ENCODE peak calls at places on chromosome 9, in nine cellular contexts. One of them, this sample, is unnamed.

GRCh38 chr9:110591526-110591925 is 12.0 kb upstream of the SVEP1 start:
- DNase-seq in AG09319: no peak
- DNase-seq in dorsolateral prefrontal cortex: no peak
- DNase-seq in substantia nigra: no peak
- DNase-seq in brain microvascular endothelial cell: no peak
- DNase-seq in stimulated activated CD8-positive, alpha-beta memory T cell treated with anti-CD3 and anti-CD28 coated beads, Interleukin-7, amount 100 ng/mL, for 24 hours: no peak
- DNase-seq in skeletal muscle cell: no peak
- DNase-seq in aorta: no peak
- DNase-seq in stimulated activated CD4-positive, alpha-beta T cell treated with anti-CD3 and anti-CD28 coated beads, Interleukin-4, amount 100 ng/mL, for 4 hours: no peak
- DNase-seq in this sample: no peak

GRCh38 chr9:13113201-13113600 is 166.3 kb downstream of the MPDZ start:
- DNase-seq in stimulated activated CD4-positive, alpha-beta T cell treated with anti-CD3 and anti-CD28 coated beads, Interleukin-4, amount 100 ng/mL, for 4 hours: no peak
- DNase-seq in dorsolateral prefrontal cortex: no peak
- DNase-seq in aorta: no peak
- DNase-seq in skeletal muscle cell: no peak
- DNase-seq in substantia nigra: no peak
- DNase-seq in stimulated activated CD8-positive, alpha-beta memory T cell treated with anti-CD3 and anti-CD28 coated beads, Interleukin-7, amount 100 ng/mL, for 24 hours: no peak
- DNase-seq in AG09319: peak; percentile 24
- DNase-seq in brain microvascular endothelial cell: peak; percentile 8
- DNase-seq in this sample: no peak

GRCh38 chr9:135702002-135702721 is at the start of gene KCNT1:
- DNase-seq in stimulated activated CD4-positive, alpha-beta T cell treated with anti-CD3 and anti-CD28 coated beads, Interleukin-4, amount 100 ng/mL, for 4 hours: peak; percentile 31
- DNase-seq in aorta: no peak
- DNase-seq in skeletal muscle cell: no peak
- DNase-seq in dorsolateral prefrontal cortex: peak; percentile 82
- DNase-seq in AG09319: peak; percentile 2
- DNase-seq in substantia nigra: no peak
- DNase-seq in stimulated activated CD8-positive, alpha-beta memory T cell treated with anti-CD3 and anti-CD28 coated beads, Interleukin-7, amount 100 ng/mL, for 24 hours: peak; percentile 47
- DNase-seq in brain microvascular endothelial cell: peak; percentile 10
- DNase-seq in this sample: no peak

GRCh38 chr9:122366074-122366672 is 4.7 kb upstream of the PTGS1 start:
- DNase-seq in substantia nigra: no peak
- DNase-seq in skeletal muscle cell: no peak
- DNase-seq in brain microvascular endothelial cell: no peak
- DNase-seq in stimulated activated CD4-positive, alpha-beta T cell treated with anti-CD3 and anti-CD28 coated beads, Interleukin-4, amount 100 ng/mL, for 4 hours: no peak
- DNase-seq in aorta: no peak
- DNase-seq in AG09319: no peak
- DNase-seq in stimulated activated CD8-positive, alpha-beta memory T cell treated with anti-CD3 and anti-CD28 coated beads, Interleukin-7, amount 100 ng/mL, for 24 hours: no peak
- DNase-seq in dorsolateral prefrontal cortex: no peak
- DNase-seq in this sample: no peak

GRCh38 chr9:126945682-126946081 is 31.1 kb downstream of the RALGPS1 start:
- DNase-seq in stimulated activated CD8-positive, alpha-beta memory T cell treated with anti-CD3 and anti-CD28 coated beads, Interleukin-7, amount 100 ng/mL, for 24 hours: no peak
- DNase-seq in stimulated activated CD4-positive, alpha-beta T cell treated with anti-CD3 and anti-CD28 coated beads, Interleukin-4, amount 100 ng/mL, for 4 hours: no peak
- DNase-seq in brain microvascular endothelial cell: no peak
- DNase-seq in skeletal muscle cell: no peak
- DNase-seq in AG09319: no peak
- DNase-seq in aorta: no peak
- DNase-seq in dorsolateral prefrontal cortex: no peak
- DNase-seq in substantia nigra: no peak
- DNase-seq in this sample: no peak

GRCh38 chr9:124108216-124108615 is 96.6 kb downstream of the LHX2 start:
- DNase-seq in skeletal muscle cell: no peak
- DNase-seq in aorta: no peak
- DNase-seq in substantia nigra: no peak
- DNase-seq in stimulated activated CD8-positive, alpha-beta memory T cell treated with anti-CD3 and anti-CD28 coated beads, Interleukin-7, amount 100 ng/mL, for 24 hours: no peak
- DNase-seq in AG09319: no peak
- DNase-seq in brain microvascular endothelial cell: no peak
- DNase-seq in stimulated activated CD4-positive, alpha-beta T cell treated with anti-CD3 and anti-CD28 coated beads, Interleukin-4, amount 100 ng/mL, for 4 hours: no peak
- DNase-seq in dorsolateral prefrontal cortex: no peak
- DNase-seq in this sample: no peak

GRCh38 chr9:34653131-34653530 is 1.1 kb downstream of the IL11RA start:
- DNase-seq in brain microvascular endothelial cell: peak; percentile 37
- DNase-seq in AG09319: no peak
- DNase-seq in aorta: peak; percentile 68
- DNase-seq in substantia nigra: no peak
- DNase-seq in skeletal muscle cell: peak; percentile 22
- DNase-seq in stimulated activated CD8-positive, alpha-beta memory T cell treated with anti-CD3 and anti-CD28 coated beads, Interleukin-7, amount 100 ng/mL, for 24 hours: no peak
- DNase-seq in stimulated activated CD4-positive, alpha-beta T cell treated with anti-CD3 and anti-CD28 coated beads, Interleukin-4, amount 100 ng/mL, for 4 hours: no peak
- DNase-seq in dorsolateral prefrontal cortex: no peak
- DNase-seq in this sample: no peak

GRCh38 chr9:6567140-6567591 is 78.4 kb downstream of the GLDC start:
- DNase-seq in stimulated activated CD8-positive, alpha-beta memory T cell treated with anti-CD3 and anti-CD28 coated beads, Interleukin-7, amount 100 ng/mL, for 24 hours: no peak
- DNase-seq in aorta: peak; percentile 70
- DNase-seq in stimulated activated CD4-positive, alpha-beta T cell treated with anti-CD3 and anti-CD28 coated beads, Interleukin-4, amount 100 ng/mL, for 4 hours: no peak
- DNase-seq in skeletal muscle cell: peak; percentile 87
- DNase-seq in dorsolateral prefrontal cortex: no peak
- DNase-seq in substantia nigra: no peak
- DNase-seq in brain microvascular endothelial cell: peak; percentile 94
- DNase-seq in AG09319: peak; percentile 61
- DNase-seq in this sample: no peak

GRCh38 chr9:133960568-133961129 is 31.5 kb downstream of the VAV2 start:
- DNase-seq in AG09319: no peak
- DNase-seq in aorta: peak; percentile 56
- DNase-seq in brain microvascular endothelial cell: no peak
- DNase-seq in stimulated activated CD8-positive, alpha-beta memory T cell treated with anti-CD3 and anti-CD28 coated beads, Interleukin-7, amount 100 ng/mL, for 24 hours: no peak
- DNase-seq in skeletal muscle cell: no peak
- DNase-seq in stimulated activated CD4-positive, alpha-beta T cell treated with anti-CD3 and anti-CD28 coated beads, Interleukin-4, amount 100 ng/mL, for 4 hours: no peak
- DNase-seq in substantia nigra: no peak
- DNase-seq in dorsolateral prefrontal cortex: no peak
- DNase-seq in this sample: no peak

GRCh38 chr9:135083241-135083810 is 4.1 kb upstream of the OLFM1 start:
- DNase-seq in skeletal muscle cell: no peak
- DNase-seq in brain microvascular endothelial cell: no peak
- DNase-seq in substantia nigra: no peak
- DNase-seq in dorsolateral prefrontal cortex: peak; percentile 34
- DNase-seq in aorta: no peak
- DNase-seq in AG09319: no peak
- DNase-seq in stimulated activated CD8-positive, alpha-beta memory T cell treated with anti-CD3 and anti-CD28 coated beads, Interleukin-7, amount 100 ng/mL, for 24 hours: no peak
- DNase-seq in stimulated activated CD4-positive, alpha-beta T cell treated with anti-CD3 and anti-CD28 coated beads, Interleukin-4, amount 100 ng/mL, for 4 hours: no peak
- DNase-seq in this sample: no peak

GRCh38 chr9:132590318-132591182 is 8.1 kb downstream of the BARHL1 start:
- DNase-seq in aorta: no peak
- DNase-seq in substantia nigra: no peak
- DNase-seq in dorsolateral prefrontal cortex: no peak
- DNase-seq in brain microvascular endothelial cell: no peak
- DNase-seq in skeletal muscle cell: no peak
- DNase-seq in AG09319: no peak
- DNase-seq in stimulated activated CD8-positive, alpha-beta memory T cell treated with anti-CD3 and anti-CD28 coated beads, Interleukin-7, amount 100 ng/mL, for 24 hours: no peak
- DNase-seq in stimulated activated CD4-positive, alpha-beta T cell treated with anti-CD3 and anti-CD28 coated beads, Interleukin-4, amount 100 ng/mL, for 4 hours: no peak
- DNase-seq in this sample: no peak

This sample was measured in NCI-H2081 treated with DMSO at 0.1 percent for 48 hours.